ENCODE peak calls at places on chromosomes 7 and 10, in nine cellular contexts. One of them, this sample, is unnamed.

GRCh38 chr7:102967798-102968197 is 55.0 kb downstream of the LRRC17 start:
- DNase-seq in left ventricle myocardium inferior: no peak
- DNase-seq in hepatocyte: no peak
- DNase-seq in lower lobe of right lung: no peak
- DNase-seq in pancreas: no peak
- DNase-seq in A549: no peak
- DNase-seq in naive thymus-derived CD4-positive, alpha-beta T cell: no peak
- DNase-seq in spleen: no peak
- DNase-seq in upper lobe of right lung: no peak
- DNase-seq in this sample: no peak

GRCh38 chr7:2048006-2048405 is 184.7 kb downstream of the MAD1L1 start:
- DNase-seq in left ventricle myocardium inferior: no peak
- DNase-seq in pancreas: peak
- DNase-seq in naive thymus-derived CD4-positive, alpha-beta T cell: no peak
- DNase-seq in A549: no peak
- DNase-seq in spleen: peak
- DNase-seq in hepatocyte: no peak
- DNase-seq in upper lobe of right lung: no peak
- DNase-seq in lower lobe of right lung: peak
- DNase-seq in this sample: no peak

GRCh38 chr10:103828107-103828506 is 27.3 kb downstream of the SH3PXD2A start:
- DNase-seq in hepatocyte: peak
- DNase-seq in naive thymus-derived CD4-positive, alpha-beta T cell: no peak
- DNase-seq in A549: no peak
- DNase-seq in spleen: no peak
- DNase-seq in left ventricle myocardium inferior: no peak
- DNase-seq in pancreas: no peak
- DNase-seq in upper lobe of right lung: no peak
- DNase-seq in lower lobe of right lung: no peak
- DNase-seq in this sample: no peak

GRCh38 chr10:122669842-122670241 is 29.8 kb downstream of the C10orf120 start:
- DNase-seq in spleen: no peak
- DNase-seq in hepatocyte: no peak
- DNase-seq in A549: no peak
- DNase-seq in lower lobe of right lung: no peak
- DNase-seq in upper lobe of right lung: no peak
- DNase-seq in pancreas: no peak
- DNase-seq in naive thymus-derived CD4-positive, alpha-beta T cell: no peak
- DNase-seq in left ventricle myocardium inferior: no peak
- DNase-seq in this sample: no peak

GRCh38 chr10:60203993-60204618 is 185.6 kb downstream of the ANK3 start:
- DNase-seq in lower lobe of right lung: no peak
- DNase-seq in hepatocyte: peak
- DNase-seq in upper lobe of right lung: no peak
- DNase-seq in spleen: no peak
- DNase-seq in pancreas: no peak
- DNase-seq in left ventricle myocardium inferior: no peak
- DNase-seq in naive thymus-derived CD4-positive, alpha-beta T cell: peak
- DNase-seq in A549: peak
- DNase-seq in this sample: no peak

GRCh38 chr10:94205370-94205930 is 157.3 kb downstream of the NOC3L start:
- DNase-seq in upper lobe of right lung: no peak
- DNase-seq in lower lobe of right lung: no peak
- DNase-seq in pancreas: no peak
- DNase-seq in A549: no peak
- DNase-seq in hepatocyte: no peak
- DNase-seq in naive thymus-derived CD4-positive, alpha-beta T cell: no peak
- DNase-seq in left ventricle myocardium inferior: no peak
- DNase-seq in spleen: no peak
- DNase-seq in this sample: no peak

GRCh38 chr10:116787893-116788665 is 45.7 kb upstream of the HSPA12A start:
- DNase-seq in spleen: peak
- DNase-seq in hepatocyte: peak
- DNase-seq in pancreas: peak
- DNase-seq in naive thymus-derived CD4-positive, alpha-beta T cell: peak
- DNase-seq in upper lobe of right lung: peak
- DNase-seq in lower lobe of right lung: peak
- DNase-seq in left ventricle myocardium inferior: peak
- DNase-seq in A549: peak
- DNase-seq in this sample: peak

GRCh38 chr7:115024276-115024675 is 102.4 kb downstream of the MDFIC start:
- DNase-seq in hepatocyte: no peak
- DNase-seq in naive thymus-derived CD4-positive, alpha-beta T cell: no peak
- DNase-seq in spleen: no peak
- DNase-seq in lower lobe of right lung: no peak
- DNase-seq in left ventricle myocardium inferior: no peak
- DNase-seq in upper lobe of right lung: no peak
- DNase-seq in pancreas: no peak
- DNase-seq in A549: no peak
- DNase-seq in this sample: no peak

GRCh38 chr7:102933763-102934162 is 21.0 kb downstream of the LRRC17 start:
- DNase-seq in A549: no peak
- DNase-seq in left ventricle myocardium inferior: peak
- DNase-seq in naive thymus-derived CD4-positive, alpha-beta T cell: no peak
- DNase-seq in pancreas: no peak
- DNase-seq in lower lobe of right lung: no peak
- DNase-seq in upper lobe of right lung: peak
- DNase-seq in spleen: no peak
- DNase-seq in hepatocyte: peak
- DNase-seq in this sample: no peak

GRCh38 chr10:132192991-132193670 is 6.4 kb downstream of the DPYSL4 start:
- DNase-seq in pancreas: no peak
- DNase-seq in spleen: peak
- DNase-seq in upper lobe of right lung: no peak
- DNase-seq in A549: no peak
- DNase-seq in left ventricle myocardium inferior: peak
- DNase-seq in lower lobe of right lung: peak
- DNase-seq in hepatocyte: no peak
- DNase-seq in naive thymus-derived CD4-positive, alpha-beta T cell: no peak
- DNase-seq in this sample: no peak

GRCh38 chr7:27191716-27192545 is 6.9 kb upstream of the HOXA11 start:
- DNase-seq in lower lobe of right lung: no peak
- DNase-seq in naive thymus-derived CD4-positive, alpha-beta T cell: no peak
- DNase-seq in spleen: no peak
- DNase-seq in pancreas: no peak
- DNase-seq in left ventricle myocardium inferior: no peak
- DNase-seq in A549: no peak
- DNase-seq in upper lobe of right lung: peak
- DNase-seq in hepatocyte: no peak
- DNase-seq in this sample: no peak

GRCh38 chr7:5636914-5637313 is 144.5 kb downstream of the RNF216 start:
- DNase-seq in lower lobe of right lung: no peak
- DNase-seq in left ventricle myocardium inferior: peak
- DNase-seq in naive thymus-derived CD4-positive, alpha-beta T cell: no peak
- DNase-seq in upper lobe of right lung: no peak
- DNase-seq in spleen: peak
- DNase-seq in A549: peak
- DNase-seq in pancreas: no peak
- DNase-seq in hepatocyte: peak
- DNase-seq in this sample: no peak

GRCh38 chr7:143504937-143505297 is 27.2 kb downstream of the TAS2R41 start:
- DNase-seq in upper lobe of right lung: no peak
- DNase-seq in A549: no peak
- DNase-seq in lower lobe of right lung: no peak
- DNase-seq in spleen: no peak
- DNase-seq in naive thymus-derived CD4-positive, alpha-beta T cell: no peak
- DNase-seq in left ventricle myocardium inferior: no peak
- DNase-seq in hepatocyte: no peak
- DNase-seq in pancreas: no peak
- DNase-seq in this sample: no peak

GRCh38 chr10:91976324-91977051 is 52.9 kb downstream of the BTAF1 start:
- DNase-seq in A549: no peak
- DNase-seq in naive thymus-derived CD4-positive, alpha-beta T cell: no peak
- DNase-seq in upper lobe of right lung: no peak
- DNase-seq in spleen: no peak
- DNase-seq in left ventricle myocardium inferior: no peak
- DNase-seq in pancreas: no peak
- DNase-seq in lower lobe of right lung: no peak
- DNase-seq in hepatocyte: no peak
- DNase-seq in this sample: no peak

GRCh38 chr7:120725376-120726039 is 132.4 kb downstream of the TSPAN12 start:
- DNase-seq in lower lobe of right lung: no peak
- DNase-seq in pancreas: no peak
- DNase-seq in spleen: no peak
- DNase-seq in A549: peak
- DNase-seq in naive thymus-derived CD4-positive, alpha-beta T cell: no peak
- DNase-seq in left ventricle myocardium inferior: no peak
- DNase-seq in hepatocyte: peak
- DNase-seq in upper lobe of right lung: no peak
- DNase-seq in this sample: no peak

GRCh38 chr10:6347391-6347951 is 144.7 kb downstream of the PFKFB3 start:
- DNase-seq in hepatocyte: no peak
- DNase-seq in pancreas: no peak
- DNase-seq in lower lobe of right lung: no peak
- DNase-seq in spleen: peak
- DNase-seq in A549: no peak
- DNase-seq in upper lobe of right lung: no peak
- DNase-seq in naive thymus-derived CD4-positive, alpha-beta T cell: no peak
- DNase-seq in left ventricle myocardium inferior: no peak
- DNase-seq in this sample: peak

GRCh38 chr7:69781412-69781846 is 183.2 kb downstream of the AUTS2 start:
- DNase-seq in lower lobe of right lung: no peak
- DNase-seq in naive thymus-derived CD4-positive, alpha-beta T cell: no peak
- DNase-seq in upper lobe of right lung: no peak
- DNase-seq in left ventricle myocardium inferior: peak
- DNase-seq in spleen: no peak
- DNase-seq in pancreas: no peak
- DNase-seq in A549: peak
- DNase-seq in hepatocyte: peak
- DNase-seq in this sample: no peak

GRCh38 chr10:70193391-70193844 is 23.1 kb upstream of the SAR1A start:
- DNase-seq in spleen: no peak
- DNase-seq in lower lobe of right lung: no peak
- DNase-seq in left ventricle myocardium inferior: no peak
- DNase-seq in naive thymus-derived CD4-positive, alpha-beta T cell: no peak
- DNase-seq in A549: no peak
- DNase-seq in hepatocyte: peak
- DNase-seq in upper lobe of right lung: no peak
- DNase-seq in pancreas: no peak
- DNase-seq in this sample: no peak
- H3K4me3 ChIP-seq in spleen: no peak
- H3K4me3 ChIP-seq in lower lobe of right lung: no peak
- H3K4me3 ChIP-seq in left ventricle myocardium inferior: no peak
- H3K4me3 ChIP-seq in naive thymus-derived CD4-positive, alpha-beta T cell: no peak
- H3K4me3 ChIP-seq in A549: no peak
- H3K4me3 ChIP-seq in hepatocyte: no peak
- H3K4me3 ChIP-seq in upper lobe of right lung: no peak
- H3K4me3 ChIP-seq in pancreas: no peak
- H3K4me3 ChIP-seq in this sample: no peak

DNA sequence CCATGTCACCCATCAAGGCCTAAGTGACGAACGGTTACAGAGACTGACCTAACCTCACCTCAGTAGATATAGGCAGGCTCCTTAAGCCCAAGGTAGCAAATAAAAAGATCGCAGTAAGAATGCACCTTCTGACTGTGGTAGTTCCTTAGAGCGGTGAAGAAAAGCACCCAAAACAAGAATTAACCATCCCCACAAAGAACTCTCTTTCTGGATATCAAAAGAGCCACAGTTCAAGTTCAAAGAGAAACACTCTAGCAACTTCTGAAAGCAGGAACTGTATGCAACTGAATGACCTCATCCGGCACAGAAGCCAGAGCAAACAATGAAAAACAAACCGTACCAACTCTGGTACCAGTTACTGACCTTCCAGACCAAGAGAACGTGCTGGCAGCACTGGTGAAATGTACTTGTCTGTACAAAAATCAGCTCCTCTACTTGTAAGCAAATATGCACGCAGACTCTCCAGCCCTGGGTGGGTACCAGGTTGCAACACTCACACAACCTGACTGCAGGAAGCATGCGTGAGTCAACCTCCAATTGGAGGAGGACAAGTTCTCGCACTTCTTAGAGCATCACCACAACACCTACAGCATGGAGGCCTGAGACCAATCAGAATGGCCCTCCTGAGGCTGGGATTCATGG is 202.7 kb downstream of the FAM107B start:
- DNase-seq in pancreas: no peak
- DNase-seq in hepatocyte: peak
- DNase-seq in spleen: peak
- DNase-seq in lower lobe of right lung: peak
- DNase-seq in upper lobe of right lung: peak
- DNase-seq in left ventricle myocardium inferior: no peak
- DNase-seq in A549: peak
- DNase-seq in naive thymus-derived CD4-positive, alpha-beta T cell: peak
- DNase-seq in this sample: peak
- H3K27ac ChIP-seq in pancreas: peak
- H3K27ac ChIP-seq in hepatocyte: peak
- H3K27ac ChIP-seq in spleen: peak
- H3K27ac ChIP-seq in lower lobe of right lung: peak
- H3K27ac ChIP-seq in upper lobe of right lung: peak
- H3K27ac ChIP-seq in left ventricle myocardium inferior: no peak
- H3K27ac ChIP-seq in A549: peak
- H3K27ac ChIP-seq in naive thymus-derived CD4-positive, alpha-beta T cell: peak
- H3K27ac ChIP-seq in this sample: peak

GRCh38 chr7:101599787-101600186 is 29.3 kb downstream of the MYL10 start:
- DNase-seq in A549: no peak
- DNase-seq in left ventricle myocardium inferior: no peak
- DNase-seq in hepatocyte: no peak
- DNase-seq in upper lobe of right lung: no peak
- DNase-seq in lower lobe of right lung: no peak
- DNase-seq in spleen: no peak
- DNase-seq in pancreas: no peak
- DNase-seq in naive thymus-derived CD4-positive, alpha-beta T cell: no peak
- DNase-seq in this sample: no peak

GRCh38 chr7:101598981-101599681 is 30.0 kb downstream of the MYL10 start:
- DNase-seq in A549: no peak
- DNase-seq in pancreas: no peak
- DNase-seq in naive thymus-derived CD4-positive, alpha-beta T cell: no peak
- DNase-seq in upper lobe of right lung: peak
- DNase-seq in left ventricle myocardium inferior: no peak
- DNase-seq in lower lobe of right lung: no peak
- DNase-seq in hepatocyte: no peak
- DNase-seq in spleen: peak
- DNase-seq in this sample: no peak

GRCh38 chr7:101596898-101597297 is 32.2 kb downstream of the MYL10 start:
- DNase-seq in lower lobe of right lung: no peak
- DNase-seq in spleen: no peak
- DNase-seq in hepatocyte: no peak
- DNase-seq in left ventricle myocardium inferior: no peak
- DNase-seq in pancreas: no peak
- DNase-seq in naive thymus-derived CD4-positive, alpha-beta T cell: no peak
- DNase-seq in upper lobe of right lung: no peak
- DNase-seq in A549: no peak
- DNase-seq in this sample: no peak

GRCh38 chr7:101597941-101598340 is 31.2 kb downstream of the MYL10 start:
- DNase-seq in upper lobe of right lung: no peak
- DNase-seq in left ventricle myocardium inferior: no peak
- DNase-seq in hepatocyte: no peak
- DNase-seq in lower lobe of right lung: no peak
- DNase-seq in naive thymus-derived CD4-positive, alpha-beta T cell: no peak
- DNase-seq in pancreas: no peak
- DNase-seq in A549: no peak
- DNase-seq in spleen: peak
- DNase-seq in this sample: no peak

GRCh38 chr7:101598422-101598957 is 30.6 kb downstream of the MYL10 start:
- DNase-seq in lower lobe of right lung: peak
- DNase-seq in naive thymus-derived CD4-positive, alpha-beta T cell: no peak
- DNase-seq in hepatocyte: peak
- DNase-seq in upper lobe of right lung: peak
- DNase-seq in spleen: peak
- DNase-seq in A549: no peak
- DNase-seq in pancreas: peak
- DNase-seq in left ventricle myocardium inferior: no peak
- DNase-seq in this sample: no peak
- H3K4me3 ChIP-seq in lower lobe of right lung: no peak
- H3K4me3 ChIP-seq in naive thymus-derived CD4-positive, alpha-beta T cell: no peak
- H3K4me3 ChIP-seq in hepatocyte: no peak
- H3K4me3 ChIP-seq in upper lobe of right lung: no peak
- H3K4me3 ChIP-seq in spleen: no peak
- H3K4me3 ChIP-seq in A549: no peak
- H3K4me3 ChIP-seq in pancreas: no peak
- H3K4me3 ChIP-seq in left ventricle myocardium inferior: no peak
- H3K4me3 ChIP-seq in this sample: no peak

GRCh38 chr10:18020523-18020922 is 68.8 kb downstream of the SLC39A12 start:
- DNase-seq in spleen: no peak
- DNase-seq in hepatocyte: no peak
- DNase-seq in A549: no peak
- DNase-seq in left ventricle myocardium inferior: no peak
- DNase-seq in lower lobe of right lung: no peak
- DNase-seq in naive thymus-derived CD4-positive, alpha-beta T cell: no peak
- DNase-seq in upper lobe of right lung: no peak
- DNase-seq in pancreas: no peak
- DNase-seq in this sample: no peak
- H3K27ac ChIP-seq in spleen: no peak
- H3K27ac ChIP-seq in hepatocyte: no peak
- H3K27ac ChIP-seq in A549: no peak
- H3K27ac ChIP-seq in left ventricle myocardium inferior: no peak
- H3K27ac ChIP-seq in lower lobe of right lung: no peak
- H3K27ac ChIP-seq in naive thymus-derived CD4-positive, alpha-beta T cell: no peak
- H3K27ac ChIP-seq in upper lobe of right lung: no peak
- H3K27ac ChIP-seq in pancreas: no peak
- H3K27ac ChIP-seq in this sample: no peak